ENCODE peak calls at places on chromosomes 4 and X, in five cellular contexts. V is thyroid gland; H is activated CD4-positive, alpha-beta T cell treated with anti-CD3 and anti-CD28 coated beads, Interleukin-2, amount 10 ng/mL, durations not matched to agents 7 days and 5 days; O is KBM-7; L is frontal cortex. Q is an unnamed sample.

GRCh38 chr4:152328595-152328994 is 207.3 kb downstream of the FBXW7 start:
- DNase-seq in V (no peak), H (no peak), O (no peak), L (no peak), Q (no peak)

GRCh38 chr4:69977582-69977981 is 12.1 kb upstream of the CSN2 start:
- DNase-seq in V (no peak), H (no peak), O (no peak), L (no peak), Q (no peak)

GRCh38 chr4:180190382-180190781 is 2052.8 kb upstream of the TENM3 start:
- DNase-seq in V (no peak), H (no peak), O (no peak), L (no peak), Q (no peak)

GRCh38 chrX:13685126-13685763 is 3.7 kb upstream of the RAB9A start:
- DNase-seq in V (no peak), H (no peak), O (no peak), L (no peak), Q (no peak)

GRCh38 chrX:133685806-133686205 is 270.5 kb upstream of the GPC4 start:
- DNase-seq in V (no peak), H (no peak), O (no peak), L (no peak), Q (peak; percentile 21)

GRCh38 chr4:124192544-124192943 is 520.0 kb downstream of the ANKRD50 start:
- DNase-seq in V (no peak), H (no peak), O (no peak), L (no peak), Q (no peak)

GRCh38 chr4:184463856-184464255 is 10.5 kb downstream of the IRF2 start:
- DNase-seq in V (no peak), H (no peak), O (no peak), L (no peak), Q (no peak)

GRCh38 chr4:98656443-98656842 is 2.0 kb downstream of the TSPAN5 start:
- DNase-seq in V (no peak), H (no peak), O (no peak), L (no peak), Q (no peak)

GRCh38 chrX:11267311-11267910 is 25.8 kb upstream of the AMELX start:
- DNase-seq in V (no peak), H (no peak), O (no peak), L (no peak), Q (no peak)

GRCh38 chr4:137597751-137598493 is 65.6 kb upstream of the PCDH18 start:
- DNase-seq in V (no peak), H (no peak), O (no peak), L (no peak), Q (no peak)

GRCh38 chr4:59243038-59243437 is 1957.1 kb upstream of the ADGRL3 start:
- DNase-seq in V (no peak), H (no peak), O (peak; percentile 60), L (no peak), Q (no peak)

GRCh38 chr4:188781655-188782054 is 642.4 kb downstream of the TRIML1 start:
- DNase-seq in V (no peak), H (no peak), O (peak; percentile 9), L (no peak), Q (no peak)

GRCh38 chrX:132181364-132181763 is 37.9 kb downstream of the RAP2C start:
- DNase-seq in V (peak; percentile 54), H (no peak), O (no peak), L (no peak), Q (no peak)

GRCh38 chrX:50903387-50904027 is 7.0 kb upstream of the BMP15 start:
- DNase-seq in V (peak; percentile 7), H (peak; percentile 5), O (peak; percentile 45), L (peak; percentile 16), Q (peak; percentile 30)

GRCh38 chr4:99438578-99438875 is 3.4 kb upstream of the ADH7 start:
- DNase-seq in V (no peak), H (no peak), O (no peak), L (no peak), Q (no peak)

GRCh38 chr4:129968778-129969177 is 872.8 kb downstream of the C4orf33 start:
- DNase-seq in V (no peak), H (no peak), O (no peak), L (no peak), Q (no peak)

GRCh38 chr4:98343640-98344039 is 82.5 kb downstream of the RAP1GDS1 start:
- DNase-seq in V (no peak), H (no peak), O (no peak), L (no peak), Q (no peak)

GRCh38 chr4:8726344-8726851 is 133.8 kb downstream of the CPZ start:
- DNase-seq in V (no peak), H (peak; percentile 3), O (no peak), L (no peak), Q (no peak)

GRCh38 chrX:11137543-11138139 is 26.5 kb downstream of the HCCS start:
- DNase-seq in V (no peak), H (peak; percentile 19), O (peak; percentile 50), L (no peak), Q (no peak)

GRCh38 chr4:80097395-80098177 is 24.6 kb upstream of the ANTXR2 start:
- DNase-seq in V (peak; percentile 8), H (no peak), O (no peak), L (no peak), Q (peak; percentile 33)

GRCh38 chr4:185513489-185514181 is 21.7 kb downstream of the PDLIM3 start:
- DNase-seq in V (no peak), H (peak; percentile 23), O (peak; percentile 78), L (no peak), Q (peak; percentile 60)